ENCODE peak calls at places on chromosomes 1 and 21, in nine cellular contexts. U, I, N, Z, A, V, B, J and C are unnamed samples.

GRCh38 chr1:239786464-239786863 is 305.2 kb upstream of the FMN2 start:
- DNase-seq in V (no peak), I (no peak), U (peak), N (no peak), A (peak), B (no peak), J (no peak), Z (no peak), C (no peak)

GRCh38 chr21:32093758-32094463 is 184.9 kb downstream of the MIS18A start:
- DNase-seq in U (no peak), B (no peak), N (no peak), J (no peak), V (no peak), I (no peak), A (no peak), Z (no peak), C (no peak)

GRCh38 chr1:170068923-170069322 is 5.6 kb downstream of the KIFAP3 start:
- DNase-seq in N (no peak), A (no peak), Z (no peak), V (no peak), U (no peak), J (no peak), B (no peak), I (no peak), C (no peak)

GRCh38 chr1:228066891-228067654 is 15.4 kb upstream of the ARF1 start:
- DNase-seq in J (peak), B (no peak), I (no peak), Z (no peak), A (no peak), N (no peak), V (no peak), U (no peak), C (no peak)

GRCh38 chr1:167500283-167500860 is 18.0 kb downstream of the CD247 start:
- DNase-seq in N (no peak), I (no peak), J (no peak), U (no peak), V (no peak), A (no peak), Z (no peak), B (no peak), C (no peak)

GRCh38 chr21:45264919-45265515 is 22.7 kb downstream of the POFUT2 start:
- DNase-seq in J (no peak), N (no peak), A (no peak), I (no peak), U (peak), B (no peak), Z (no peak), V (peak), C (peak)

GRCh38 chr1:100065969-100066227 is 66.8 kb downstream of the SASS6 start:
- DNase-seq in B (no peak), Z (no peak), V (no peak), A (no peak), J (no peak), U (no peak), N (no peak), I (no peak), C (no peak)

GRCh38 chr1:57017201-57017600 is 51.4 kb upstream of the C8B start:
- DNase-seq in A (peak), J (no peak), I (no peak), B (no peak), V (no peak), U (no peak), Z (no peak), N (no peak), C (no peak)

GRCh38 chr1:151801846-151802245 is 3.4 kb downstream of the LINGO4 start:
- DNase-seq in B (no peak), A (no peak), J (no peak), I (no peak), U (no peak), Z (no peak), V (peak), N (no peak), C (peak)

DNA sequence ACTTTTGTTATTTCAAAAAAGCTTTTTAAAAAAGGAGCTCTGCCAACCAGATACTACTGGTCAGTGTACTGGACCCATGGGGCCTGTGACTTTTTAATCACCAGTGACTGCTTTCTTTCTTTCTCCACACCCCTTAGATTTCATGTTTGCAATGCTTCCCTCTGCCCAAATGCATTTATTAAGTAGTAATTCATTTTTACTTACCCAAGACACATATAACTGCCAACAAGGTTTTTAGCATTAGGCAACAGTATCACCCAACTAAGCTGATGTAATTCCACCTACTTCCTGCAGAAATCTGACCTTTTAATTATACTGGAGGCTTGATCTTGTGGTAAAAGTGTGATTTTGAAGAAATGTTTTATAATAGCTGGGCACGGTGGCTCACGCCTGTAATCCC is 12.5 kb downstream of the MECR start:
- DNase-seq in I (no peak), B (no peak), U (no peak), J (no peak), A (no peak), N (no peak), V (no peak), Z (no peak), C (no peak)
- H3K27ac ChIP-seq in I (no peak), B (no peak), U (no peak), J (no peak), A (no peak), N (no peak), V (no peak), Z (no peak), C (no peak)

GRCh38 chr1:53417003-53417402 is 42.2 kb upstream of the DMRTB1 start:
- DNase-seq in U (no peak), J (no peak), I (no peak), B (no peak), A (peak), N (no peak), Z (no peak), V (no peak), C (no peak)
- H3K27ac ChIP-seq in U (peak), J (no peak), I (no peak), B (no peak), A (peak), N (no peak), Z (no peak), V (no peak), C (no peak)

GRCh38 chr1:221711642-221712041 is 30.2 kb downstream of the DUSP10 start:
- DNase-seq in U (no peak), V (no peak), B (no peak), I (no peak), N (no peak), A (no peak), J (no peak), Z (no peak), C (no peak)
- H3K27ac ChIP-seq in U (no peak), V (peak), B (no peak), I (no peak), N (no peak), A (no peak), J (peak), Z (peak), C (no peak)

GRCh38 chr1:230277201-230277771 is 148.8 kb downstream of the PGBD5 start:
- DNase-seq in Z (no peak), B (no peak), J (peak), N (no peak), U (peak), I (peak), A (peak), V (no peak), C (no peak)
- H3K27ac ChIP-seq in Z (no peak), B (no peak), J (no peak), N (no peak), U (no peak), I (no peak), A (no peak), V (no peak), C (no peak)